ENCODE peak calls at places on chromosomes 13 and 19, in five cellular contexts. H is stimulated activated CD8-positive, alpha-beta memory T cell treated with anti-CD3 and anti-CD28 coated beads, Interleukin-2, amount 100 ng/mL, for 48 hours; I is brain pericyte; C is uterus; T is ELR. O is an unnamed sample.

GRCh38 chr19:42140125-42140754 is 8.0 kb upstream of the POU2F2 start:
- DNase-seq in C (no peak), H (no peak), I (no peak), T (peak), O (peak)

GRCh38 chr13:93066187-93066586 is 160.4 kb upstream of the GPC6 start:
- DNase-seq in I (no peak), T (peak), C (no peak), H (no peak), O (no peak)

GRCh38 chr19:51799998-51800848 is 5.3 kb downstream of the FPR3 start:
- DNase-seq in H (no peak), C (peak), I (no peak), T (no peak), O (no peak)

GRCh38 chr19:29294343-29294811 is 81.4 kb upstream of the UQCRFS1 start:
- DNase-seq in C (no peak), H (no peak), T (peak), I (no peak), O (peak)

GRCh38 chr13:114043421-114044053 is 69.7 kb upstream of the C13orf46 start:
- DNase-seq in H (no peak), I (no peak), C (peak), T (peak), O (no peak)

GRCh38 chr13:110323172-110323851 is 16.2 kb downstream of the COL4A2 start:
- DNase-seq in I (peak), C (no peak), H (no peak), T (peak), O (peak)

GRCh38 chr19:519449-519865 is 12.1 kb upstream of the CDC34 start:
- DNase-seq in C (no peak), T (no peak), H (no peak), I (no peak), O (no peak)

GRCh38 chr19:6217752-6218403 is 61.9 kb downstream of the MLLT1 start:
- DNase-seq in T (no peak), H (no peak), I (no peak), C (no peak), O (no peak)

O was measured in Karpas-422.